ENCODE peak calls at places on chromosomes 13 and 19, in six cellular contexts. Z is DMS153, X is tibial nerve, H is HFF-Myc, P is HL-60, W is glutamatergic neuron. I is an unnamed sample.

GRCh38 chr13:60617863-60618733 is 221.1 kb downstream of the TDRD3 start:
- DNase-seq in Z (no peak), X (peak), H (no peak), P (peak), W (no peak), I (peak)

GRCh38 chr19:6357995-6358394 is 3.3 kb upstream of the CLPP start:
- DNase-seq in Z (no peak), X (no peak), H (no peak), P (no peak), W (no peak), I (no peak)

GRCh38 chr19:47243364-47243775 is 12.4 kb upstream of the BBC3 start:
- DNase-seq in Z (no peak), X (no peak), H (no peak), P (no peak), W (no peak), I (no peak)

GRCh38 chr13:41222259-41222852 is 28.0 kb upstream of the KBTBD7 start:
- DNase-seq in Z (peak), X (peak), H (peak), P (peak), W (peak), I (peak)

GRCh38 chr13:56166864-56167263 is 973.9 kb upstream of the PRR20A start:
- DNase-seq in Z (no peak), X (no peak), H (no peak), P (no peak), W (no peak), I (no peak)

GRCh38 chr19:58559275-58560006 is 1.0 kb upstream of the UBE2M start:
- DNase-seq in Z (no peak), X (peak), H (peak), P (peak), W (peak), I (peak)

GRCh38 chr19:23972161-23972560 is 57.5 kb downstream of the ZNF726 start:
- DNase-seq in Z (no peak), X (no peak), H (no peak), P (no peak), W (no peak), I (no peak)

GRCh38 chr19:5966215-5966614 is 11.7 kb downstream of the RANBP3 start:
- DNase-seq in Z (no peak), X (no peak), H (no peak), P (no peak), W (no peak), I (peak)

GRCh38 chr19:18502633-18503294 is 19.1 kb downstream of the ELL start:
- DNase-seq in Z (no peak), X (no peak), H (no peak), P (peak), W (no peak), I (no peak)

GRCh38 chr13:65653548-65654078 is 1576.5 kb downstream of the PCDH9 start:
- DNase-seq in Z (no peak), X (no peak), H (no peak), P (no peak), W (peak), I (no peak)